ENCODE peak calls at places on chromosomes 5 and 9, in four cellular contexts. T, S, V and M are unnamed samples.

GRCh38 chr5:38094889-38095288 is 163.5 kb upstream of the EGFLAM start:
- DNase-seq in V (no peak), S (no peak), T (no peak), M (no peak)

GRCh38 chr5:160158087-160158486 is 38.8 kb upstream of the PWWP2A start:
- DNase-seq in T (no peak), S (no peak), V (no peak), M (peak; percentile 23)

GRCh38 chr5:80083115-80083890 is 48.2 kb downstream of the THBS4 start:
- DNase-seq in T (peak; percentile 76), V (no peak), S (peak; percentile 63), M (peak; percentile 25)

GRCh38 chr9:121055642-121056143 is 5.6 kb upstream of the C5 start:
- DNase-seq in S (peak; percentile 28), T (no peak), V (no peak), M (peak; percentile 66)

GRCh38 chr9:124219290-124219605 is 38.5 kb upstream of the NEK6 start:
- DNase-seq in T (no peak), V (no peak), S (no peak), M (no peak)

GRCh38 chr9:135216236-135216635 is 128.8 kb downstream of the OLFM1 start:
- DNase-seq in S (no peak), T (no peak), V (no peak), M (peak; percentile 5)

GRCh38 chr9:6833518-6834192 is 75.9 kb downstream of the KDM4C start:
- DNase-seq in V (no peak), S (no peak), T (no peak), M (no peak)

GRCh38 chr5:142716963-142717362 is 31.1 kb upstream of the FGF1 start:
- DNase-seq in T (peak; percentile 70), V (no peak), S (no peak), M (peak; percentile 69)

GRCh38 chr5:93587919-93588585 is 5.0 kb downstream of the NR2F1 start:
- DNase-seq in T (peak; percentile 27), S (no peak), V (no peak), M (peak; percentile 47)

GRCh38 chr5:78562719-78563330 is 85.7 kb downstream of the LHFPL2 start:
- DNase-seq in T (no peak), V (no peak), S (no peak), M (no peak)

GRCh38 chr9:87795178-87795577 is 69.3 kb downstream of the CTSL start:
- DNase-seq in T (no peak), S (peak; percentile 15), V (no peak), M (no peak)

GRCh38 chr5:131795879-131796792 is 681 bp downstream of the FNIP1 start:
- DNase-seq in S (no peak), T (peak; percentile 68), V (no peak), M (peak; percentile 52)

GRCh38 chr5:173481821-173482220 is 134.6 kb downstream of the BOD1 start:
- DNase-seq in T (no peak), V (no peak), S (no peak), M (no peak)

GRCh38 chr9:121690316-121690715 is 38.9 kb downstream of the DAB2IP start:
- DNase-seq in T (no peak), S (no peak), V (no peak), M (no peak)

GRCh38 chr9:120475341-120475740 is 104.6 kb downstream of the CDK5RAP2 start:
- DNase-seq in S (no peak), V (no peak), T (no peak), M (no peak)

GRCh38 chr9:112532427-112532826 is 45.8 kb downstream of the KIAA1958 start:
- DNase-seq in S (no peak), V (no peak), T (no peak), M (no peak)

GRCh38 chr5:107458322-107458721 is 212.4 kb downstream of the EFNA5 start:
- DNase-seq in T (no peak), S (no peak), V (no peak), M (no peak)

GRCh38 chr5:107456281-107456715 is 214.4 kb downstream of the EFNA5 start:
- DNase-seq in T (no peak), V (no peak), S (no peak), M (no peak)

GRCh38 chr5:107457881-107458280 is 212.9 kb downstream of the EFNA5 start:
- DNase-seq in S (no peak), V (no peak), T (no peak), M (no peak)

GRCh38 chr5:107457138-107457537 is 213.6 kb downstream of the EFNA5 start:
- DNase-seq in T (no peak), S (no peak), V (no peak), M (no peak)

GRCh38 chr5:107455111-107455544 is 215.6 kb downstream of the EFNA5 start:
- DNase-seq in V (no peak), T (no peak), S (no peak), M (no peak)
- TF ChIP-seq TEAD4 in V (no peak), T (no peak), S (no peak), M (no peak)

DNA sequence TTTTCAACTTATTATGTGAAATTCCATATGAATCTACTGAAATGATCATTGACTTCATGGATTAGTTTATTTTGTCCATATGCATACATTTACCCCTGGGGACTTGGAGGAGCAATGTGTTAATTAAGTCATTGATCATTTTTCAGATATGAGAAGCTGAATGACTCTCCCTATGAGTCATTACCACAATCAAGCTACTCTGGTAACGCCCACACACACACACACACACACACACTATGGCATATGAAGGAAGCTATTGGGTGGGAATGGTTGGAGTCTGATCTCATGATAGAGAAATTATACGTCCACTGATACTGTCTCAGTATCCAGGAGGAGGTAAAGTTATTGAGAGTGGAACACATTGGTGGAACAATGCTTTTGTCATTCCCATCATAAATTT is 528.9 kb downstream of the AGTPBP1 start:
- DNase-seq in V (no peak), T (no peak), S (no peak), M (no peak)
- TF ChIP-seq TEAD4 in V (no peak), T (no peak), S (no peak), M (no peak)

GRCh38 chr9:129290606-129291005 is 112.5 kb upstream of the IER5L start:
- DNase-seq in V (no peak), S (no peak), T (no peak), M (no peak)

GRCh38 chr9:129289883-129290282 is 111.8 kb upstream of the IER5L start:
- DNase-seq in S (no peak), V (no peak), T (no peak), M (no peak)

GRCh38 chr9:129291041-129291501 is 113.0 kb upstream of the IER5L start:
- DNase-seq in S (no peak), V (no peak), T (no peak), M (no peak)

GRCh38 chr9:129287595-129288305 is 109.7 kb upstream of the IER5L start:
- DNase-seq in S (no peak), T (no peak), V (no peak), M (no peak)

DNA sequence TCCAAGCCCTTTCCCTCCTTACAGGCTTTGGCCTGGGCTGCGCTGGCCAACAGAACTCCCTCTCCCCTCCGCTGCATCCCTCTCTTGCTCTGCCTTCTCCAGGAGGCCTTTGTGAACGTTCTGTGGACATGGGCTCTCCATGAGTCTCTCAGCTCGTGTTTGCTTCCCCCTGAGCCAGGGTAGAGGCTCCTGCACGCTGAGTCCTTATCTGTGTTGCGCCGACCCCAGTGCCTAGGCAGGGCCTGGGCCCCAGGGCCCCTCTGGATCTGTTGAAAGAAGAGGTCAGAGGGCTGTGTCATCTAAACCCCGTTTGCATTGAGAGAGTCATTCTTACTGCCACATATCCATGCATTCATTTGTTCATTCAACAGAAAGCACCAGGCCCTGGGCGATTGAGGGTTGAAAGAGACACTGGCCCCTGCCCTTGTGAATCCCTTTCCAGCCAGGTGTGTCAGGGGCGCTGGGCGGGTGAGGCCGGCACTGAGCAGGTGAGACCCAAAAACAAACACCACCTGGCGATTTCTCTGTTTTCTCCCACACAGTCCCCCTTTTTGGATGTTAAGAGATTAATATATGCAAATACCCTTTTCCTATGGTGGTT is 111.2 kb upstream of the IER5L start:
- DNase-seq in S (no peak), V (no peak), T (no peak), M (no peak)
- TF ChIP-seq TEAD4 in S (no peak), V (no peak), T (no peak), M (no peak)

GRCh38 chr9:17251100-17251499 is 116.3 kb downstream of the CNTLN start:
- DNase-seq in S (no peak), V (no peak), T (no peak), M (no peak)
- TF ChIP-seq TEAD4 in S (no peak), V (no peak), T (no peak), M (no peak)

GRCh38 chr9:113996531-113997001 is 81.5 kb downstream of the AMBP start:
- DNase-seq in V (no peak), T (no peak), S (no peak), M (no peak)
- TF ChIP-seq TEAD4 in V (no peak), T (no peak), S (no peak), M (no peak)